ENCODE peak calls at places on chromosome 5, in six cellular contexts. P is HCT116, Q is GM12892, E is HepG2, D is uterus, X is tibial nerve. F is an unnamed sample.

GRCh38 chr5:66828551-66829421 is 232.6 kb downstream of the MAST4 start:
- DNase-seq in X (peak; percentile 47), P (no peak), D (peak; percentile 82), Q (no peak), E (peak; percentile 7), F (no peak)

GRCh38 chr5:172918421-172919371 is 40.5 kb upstream of the RPL26L1 start:
- DNase-seq in E (no peak), P (no peak), D (no peak), X (no peak), Q (no peak), F (no peak)

GRCh38 chr5:122772446-122772845 is 2.4 kb upstream of the SNX2 start:
- DNase-seq in X (no peak), D (no peak), P (no peak), Q (no peak), E (peak; percentile 32), F (no peak)

GRCh38 chr5:2556375-2556966 is 195.0 kb downstream of the IRX2 start:
- DNase-seq in E (no peak), D (no peak), Q (no peak), X (no peak), P (no peak), F (no peak)

GRCh38 chr5:2856206-2856605 is 104.7 kb upstream of the IRX2 start:
- DNase-seq in D (no peak), Q (no peak), E (no peak), P (no peak), X (no peak), F (no peak)

GRCh38 chr5:144368556-144368955 is 197.9 kb downstream of the KCTD16 start:
- DNase-seq in X (no peak), E (no peak), Q (no peak), P (no peak), D (no peak), F (no peak)

GRCh38 chr5:16253856-16254255 is 74.3 kb upstream of the MARCHF11 start:
- DNase-seq in D (no peak), X (no peak), E (no peak), Q (no peak), P (no peak), F (no peak)

GRCh38 chr5:172082180-172082579 is 75.7 kb upstream of the FBXW11 start:
- DNase-seq in Q (no peak), D (no peak), E (no peak), X (no peak), P (no peak), F (no peak)

GRCh38 chr5:9373586-9373985 is 172.3 kb downstream of the SEMA5A start:
- DNase-seq in D (no peak), Q (no peak), E (no peak), X (no peak), P (no peak), F (no peak)

GRCh38 chr5:159050408-159051091 is 49.2 kb downstream of the EBF1 start:
- DNase-seq in D (peak; percentile 34), X (no peak), P (no peak), Q (no peak), E (no peak), F (no peak)

GRCh38 chr5:146203011-146203871 is at the start of gene RBM27:
- DNase-seq in E (peak; percentile 97), P (peak; percentile 98), X (peak; percentile 98), D (peak; percentile 97), Q (peak; percentile 96), F (peak; percentile 100)

GRCh38 chr5:142537938-142538337 is 148.0 kb downstream of the FGF1 start:
- DNase-seq in D (no peak), Q (no peak), E (no peak), X (no peak), P (no peak), F (no peak)

GRCh38 chr5:76612942-76613341 is 10.3 kb downstream of the F2RL2 start:
- DNase-seq in X (no peak), P (no peak), Q (no peak), E (no peak), D (no peak), F (no peak)

GRCh38 chr5:171693397-171693796 is 92.2 kb upstream of the SMIM23 start:
- DNase-seq in P (no peak), Q (no peak), E (no peak), X (no peak), D (no peak), F (no peak)

GRCh38 chr5:86979801-86980510 is 287.7 kb upstream of the RASA1 start:
- DNase-seq in X (no peak), Q (no peak), E (peak; percentile 3), P (peak; percentile 33), D (no peak), F (no peak)

GRCh38 chr5:175894805-175895204 is 23.4 kb downstream of the CPLX2 start:
- DNase-seq in P (no peak), Q (no peak), E (no peak), D (no peak), X (no peak), F (no peak)

GRCh38 chr5:175895215-175895614 is 23.8 kb downstream of the CPLX2 start:
- DNase-seq in X (no peak), D (no peak), P (no peak), E (no peak), Q (no peak), F (no peak)

GRCh38 chr5:175894251-175894650 is 22.9 kb downstream of the CPLX2 start:
- DNase-seq in E (no peak), D (no peak), Q (no peak), X (no peak), P (no peak), F (no peak)

GRCh38 chr5:175892401-175892800 is 21.0 kb downstream of the CPLX2 start:
- DNase-seq in P (no peak), D (no peak), Q (no peak), E (no peak), X (no peak), F (no peak)

DNA sequence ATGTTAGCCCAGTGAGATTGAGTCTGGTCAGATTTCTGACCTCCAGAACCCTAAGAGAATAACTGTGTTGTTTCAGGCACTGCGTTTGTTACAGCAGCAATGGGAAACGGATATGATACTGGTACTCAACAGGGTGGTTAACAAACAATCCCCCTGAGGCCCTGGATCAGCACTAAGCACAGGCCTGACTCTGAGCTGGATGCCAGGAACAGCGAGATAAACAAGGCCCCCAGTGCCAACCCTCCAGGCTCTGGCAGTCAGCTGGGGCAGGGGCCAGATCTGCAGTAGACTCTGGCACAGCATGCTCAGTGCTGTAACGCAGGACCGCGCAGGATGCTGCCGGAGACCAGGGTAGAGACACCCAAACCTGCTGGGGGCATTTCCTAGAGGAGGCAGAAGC is 22.1 kb downstream of the CPLX2 start:
- DNase-seq in D (no peak), P (no peak), E (no peak), Q (no peak), X (no peak), F (no peak)
- TF ChIP-seq POLR2A in D (no peak), P (no peak), E (no peak), Q (no peak), X (no peak), F (no peak)

DNA sequence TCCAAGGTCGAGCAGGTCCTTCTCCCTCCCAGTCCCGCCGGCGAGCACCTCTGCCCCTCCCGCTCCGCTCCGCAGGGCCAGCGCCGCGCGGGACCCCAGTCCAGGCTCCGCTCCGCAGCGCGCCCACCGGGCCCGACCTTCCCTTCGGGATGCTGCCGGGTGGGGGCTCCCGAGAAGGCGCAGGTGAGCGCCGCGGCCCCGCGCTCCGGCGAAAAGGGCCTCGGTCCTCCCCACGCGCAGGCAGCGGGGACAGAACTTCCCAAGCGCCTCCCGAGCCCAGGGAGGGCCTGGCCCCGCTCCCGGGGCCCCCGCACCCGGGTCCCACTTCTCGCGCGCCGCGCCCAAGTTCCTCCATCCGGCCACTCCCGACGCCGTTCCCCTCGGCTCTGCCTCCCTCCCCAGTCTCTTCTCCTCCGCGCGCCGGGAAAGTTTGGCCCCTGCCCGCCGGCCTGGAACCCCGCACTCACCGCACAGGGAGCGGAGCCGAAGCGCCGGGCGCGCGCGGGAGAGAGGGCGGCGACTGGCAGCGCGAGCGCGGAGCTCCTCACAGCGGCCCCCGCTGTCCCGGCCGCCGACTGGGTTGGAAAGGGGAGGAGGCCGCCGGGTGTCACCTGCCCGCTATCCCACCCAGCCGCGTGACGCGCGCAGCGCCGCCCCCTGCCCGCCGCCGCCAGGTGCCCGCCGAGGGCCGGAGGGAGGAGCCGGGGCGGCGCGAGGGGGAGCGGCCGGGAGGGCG is at the start of gene ELOVL7:
- DNase-seq in D (peak; percentile 15), P (peak; percentile 66), Q (peak; percentile 58), X (no peak), E (peak; percentile 59), F (peak; percentile 15)
- TF ChIP-seq POLR2A in D (peak; percentile 69), P (peak; percentile 86), Q (no peak), X (peak; percentile 46), E (peak; percentile 42), F (no peak)

DNA sequence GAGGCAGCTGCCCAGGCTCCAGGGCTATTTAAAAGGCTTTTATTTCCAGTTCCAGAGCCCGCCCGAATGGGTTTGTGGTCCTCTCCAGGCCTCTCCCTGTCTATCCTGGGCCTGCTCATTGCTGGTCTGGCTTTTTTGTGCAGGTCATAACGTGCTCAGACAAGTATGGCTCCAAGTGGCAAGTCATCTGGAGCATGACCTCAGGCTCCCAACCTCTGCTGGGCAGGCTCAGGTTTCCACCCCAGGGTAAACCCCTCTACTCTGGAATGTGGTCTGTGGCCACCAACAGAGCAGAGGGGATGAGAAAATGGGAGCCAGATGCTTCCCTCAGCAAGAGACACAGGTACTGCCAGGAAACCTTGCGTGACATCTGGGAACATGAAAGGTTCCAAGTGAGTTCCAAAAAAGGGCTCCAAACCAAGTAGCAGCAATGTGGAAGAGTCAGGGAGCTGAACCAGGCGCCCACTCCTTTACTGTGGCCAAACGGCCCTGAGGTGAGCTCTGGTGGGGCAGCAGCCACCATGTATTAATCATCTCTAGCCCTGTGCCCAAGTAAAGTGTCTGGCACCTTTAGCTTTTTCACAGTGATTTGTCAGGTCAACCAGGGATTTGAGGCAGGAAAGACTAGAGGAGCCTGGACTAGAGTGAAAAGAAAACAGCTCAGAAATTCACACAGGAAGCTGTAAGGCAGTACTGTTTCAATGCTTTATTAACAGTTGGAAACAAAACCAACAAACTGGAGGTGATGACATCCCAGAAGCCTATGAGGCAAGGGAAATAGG is 25.6 kb downstream of the PCDHGC5 start:
- DNase-seq in E (no peak), Q (no peak), P (no peak), X (peak; percentile 18), D (no peak), F (no peak)
- TF ChIP-seq POLR2A in E (no peak), Q (no peak), P (no peak), X (no peak), D (no peak), F (no peak)

GRCh38 chr5:34847552-34847951 is 8.6 kb downstream of the TTC23L start:
- DNase-seq in D (no peak), X (no peak), E (no peak), P (no peak), Q (no peak), F (no peak)

GRCh38 chr5:34844999-34845398 is 6.0 kb downstream of the TTC23L start:
- DNase-seq in D (no peak), Q (no peak), E (no peak), P (no peak), X (no peak), F (no peak)

GRCh38 chr5:34847056-34847455 is 8.1 kb downstream of the TTC23L start:
- DNase-seq in X (no peak), P (no peak), D (no peak), Q (no peak), E (no peak), F (no peak)

GRCh38 chr5:34848230-34848629 is 9.3 kb downstream of the TTC23L start:
- DNase-seq in E (no peak), X (no peak), Q (no peak), P (no peak), D (no peak), F (no peak)

DNA sequence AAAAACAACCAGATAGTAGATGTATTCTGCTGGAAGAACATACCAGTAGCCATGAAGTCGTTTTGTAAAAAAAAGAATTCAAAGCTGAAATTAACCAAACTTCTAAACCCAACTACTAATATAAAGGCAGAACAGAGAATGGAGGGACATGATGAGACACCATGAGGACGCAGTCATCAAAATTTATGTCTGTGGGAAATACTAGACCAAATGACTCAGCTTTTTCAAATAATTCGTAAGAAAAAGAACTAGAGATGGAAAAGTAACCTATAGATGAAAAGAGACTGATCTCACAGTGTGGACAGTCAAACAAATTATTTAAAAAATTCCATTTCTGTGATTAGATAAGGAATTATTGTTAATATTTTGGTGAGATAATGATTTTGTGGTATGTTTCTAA is 10.3 kb downstream of the TTC23L start:
- DNase-seq in X (no peak), E (no peak), D (no peak), P (no peak), Q (no peak), F (no peak)
- TF ChIP-seq POLR2A in X (no peak), E (no peak), D (no peak), P (no peak), Q (no peak), F (no peak)

F was measured in H54.